ENCODE peak calls at places on chromosomes 13 and 19, in four cellular contexts. V, O, M and P are unnamed samples.

GRCh38 chr19:2549701-2550191 is 73.8 kb downstream of the GADD45B start:
- DNase-seq in V (peak), O (peak), M (peak), P (no peak)

GRCh38 chr19:47719047-47719885 is 6.0 kb downstream of the EHD2 start:
- DNase-seq in V (peak), O (peak), M (peak), P (peak)

GRCh38 chr13:81142306-81142999 is 801.5 kb upstream of the SPRY2 start:
- DNase-seq in V (no peak), O (no peak), M (no peak), P (no peak)

GRCh38 chr19:49142866-49143335 is 12.3 kb downstream of the HRC start:
- DNase-seq in V (peak), O (peak), M (peak), P (peak)

GRCh38 chr13:39783051-39783450 is 127.6 kb downstream of the COG6 start:
- DNase-seq in V (no peak), O (no peak), M (no peak), P (no peak)

GRCh38 chr13:44972956-44973581 is 16.2 kb downstream of the NUFIP1 start:
- DNase-seq in V (no peak), O (no peak), M (no peak), P (no peak)

GRCh38 chr19:39082167-39082566 is 2.0 kb upstream of the ACP7 start:
- DNase-seq in V (no peak), O (no peak), M (no peak), P (no peak)

GRCh38 chr13:107284168-107284567 is 716.2 kb upstream of the ARGLU1 start:
- DNase-seq in V (peak), O (no peak), M (no peak), P (no peak)

GRCh38 chr19:7975037-7975436 is 30.4 kb downstream of the ELAVL1 start:
- DNase-seq in V (no peak), O (no peak), M (no peak), P (no peak)

GRCh38 chr13:107461751-107462150 is 753.6 kb downstream of the LIG4 start:
- DNase-seq in V (no peak), O (no peak), M (no peak), P (no peak)

GRCh38 chr13:104015646-104016396 is 949.6 kb upstream of the SLC10A2 start:
- DNase-seq in V (no peak), O (no peak), M (no peak), P (no peak)

GRCh38 chr13:70218618-70219017 is 110.4 kb upstream of the KLHL1 start:
- DNase-seq in V (no peak), O (no peak), M (no peak), P (no peak)

GRCh38 chr19:1102407-1103106 is 1.2 kb upstream of the GPX4 start:
- DNase-seq in V (peak), O (peak), M (peak), P (peak)

GRCh38 chr19:2488942-2489731 is 13.2 kb downstream of the GADD45B start:
- DNase-seq in V (no peak), O (no peak), M (peak), P (no peak)

GRCh38 chr13:40190656-40191100 is 475.8 kb downstream of the FOXO1 start:
- DNase-seq in V (peak), O (peak), M (peak), P (peak)

GRCh38 chr13:113862766-113863510 is 938 bp downstream of the GAS6 start:
- DNase-seq in V (no peak), O (no peak), M (peak), P (no peak)

GRCh38 chr13:92826197-92826596 is 400.4 kb upstream of the GPC6 start:
- DNase-seq in V (no peak), O (no peak), M (no peak), P (no peak)

GRCh38 chr13:95233026-95233635 is 68.1 kb downstream of the ABCC4 start:
- DNase-seq in V (no peak), O (no peak), M (no peak), P (no peak)

GRCh38 chr13:40503966-40504591 is 162.4 kb downstream of the FOXO1 start:
- DNase-seq in V (peak), O (no peak), M (no peak), P (peak)

GRCh38 chr13:89401209-89401810 is 1730.1 kb downstream of the SLITRK5 start:
- DNase-seq in V (peak), O (peak), M (no peak), P (peak)

GRCh38 chr19:15525291-15525690 is 17.0 kb downstream of the CYP4F22 start:
- DNase-seq in V (no peak), O (no peak), M (no peak), P (no peak)

GRCh38 chr13:93217701-93218100 is 8.9 kb upstream of the GPC6 start:
- DNase-seq in V (no peak), O (no peak), M (no peak), P (no peak)

GRCh38 chr13:30906411-30906990 is 430 bp downstream of the MEDAG start:
- DNase-seq in V (no peak), O (no peak), M (no peak), P (no peak)

GRCh38 chr19:31937983-31938382 is 407.4 kb upstream of the ZNF507 start:
- DNase-seq in V (no peak), O (no peak), M (no peak), P (no peak)

GRCh38 chr19:38316477-38317067 is 825 bp upstream of the YIF1B start:
- DNase-seq in V (no peak), O (no peak), M (no peak), P (no peak)

GRCh38 chr13:29849071-29849541 is 1.3 kb downstream of the UBL3 start:
- DNase-seq in V (no peak), O (no peak), M (peak), P (no peak)

GRCh38 chr19:41230067-41230857 is 11.2 kb downstream of the AXL start:
- DNase-seq in V (no peak), O (no peak), M (no peak), P (no peak)

GRCh38 chr13:30376426-30377311 is 45.6 kb upstream of the UBE2L5 start:
- DNase-seq in V (no peak), O (no peak), M (peak), P (no peak)